ENCODE peak calls at places on chromosomes 11 and 22, in four cellular contexts. One of them, this sample, is unnamed.

GRCh38 chr22:30021338-30021737 is 58.9 kb upstream of the HORMAD2 start:
- DNase-seq in stimulated activated CD8-positive, alpha-beta memory T cell treated with anti-CD3 and anti-CD28 coated beads, Interleukin-2, amount 100 ng/mL, for 1 hour: no peak
- DNase-seq in HCEC 1CT: no peak
- DNase-seq in Right ventricle myocardium superior: no peak
- DNase-seq in this sample: no peak

GRCh38 chr11:1102221-1102971 is 27.7 kb downstream of the MUC2 start:
- DNase-seq in stimulated activated CD8-positive, alpha-beta memory T cell treated with anti-CD3 and anti-CD28 coated beads, Interleukin-2, amount 100 ng/mL, for 1 hour: no peak
- DNase-seq in HCEC 1CT: no peak
- DNase-seq in Right ventricle myocardium superior: peak; percentile 31
- DNase-seq in this sample: no peak

GRCh38 chr11:125372911-125373310 is 123.2 kb downstream of the FEZ1 start:
- DNase-seq in Right ventricle myocardium superior: no peak
- DNase-seq in stimulated activated CD8-positive, alpha-beta memory T cell treated with anti-CD3 and anti-CD28 coated beads, Interleukin-2, amount 100 ng/mL, for 1 hour: no peak
- DNase-seq in HCEC 1CT: no peak
- DNase-seq in this sample: no peak

GRCh38 chr22:23012081-23012622 is 58.2 kb upstream of the GNAZ start:
- DNase-seq in Right ventricle myocardium superior: no peak
- DNase-seq in HCEC 1CT: no peak
- DNase-seq in stimulated activated CD8-positive, alpha-beta memory T cell treated with anti-CD3 and anti-CD28 coated beads, Interleukin-2, amount 100 ng/mL, for 1 hour: no peak
- DNase-seq in this sample: no peak

GRCh38 chr22:39607093-39607492 is 36.5 kb downstream of the CACNA1I start:
- DNase-seq in Right ventricle myocardium superior: no peak
- DNase-seq in stimulated activated CD8-positive, alpha-beta memory T cell treated with anti-CD3 and anti-CD28 coated beads, Interleukin-2, amount 100 ng/mL, for 1 hour: no peak
- DNase-seq in HCEC 1CT: no peak
- DNase-seq in this sample: no peak

GRCh38 chr11:67665537-67666302 is 8.7 kb downstream of the ALDH3B2 start:
- DNase-seq in HCEC 1CT: no peak
- DNase-seq in Right ventricle myocardium superior: no peak
- DNase-seq in stimulated activated CD8-positive, alpha-beta memory T cell treated with anti-CD3 and anti-CD28 coated beads, Interleukin-2, amount 100 ng/mL, for 1 hour: no peak
- DNase-seq in this sample: no peak

GRCh38 chr22:49825944-49826602 is 1.6 kb downstream of the BRD1 start:
- DNase-seq in Right ventricle myocardium superior: no peak
- DNase-seq in stimulated activated CD8-positive, alpha-beta memory T cell treated with anti-CD3 and anti-CD28 coated beads, Interleukin-2, amount 100 ng/mL, for 1 hour: peak; percentile 47
- DNase-seq in HCEC 1CT: no peak
- DNase-seq in this sample: no peak

GRCh38 chr22:34599567-34599966 is 466.4 kb upstream of the ISX start:
- DNase-seq in Right ventricle myocardium superior: no peak
- DNase-seq in HCEC 1CT: no peak
- DNase-seq in stimulated activated CD8-positive, alpha-beta memory T cell treated with anti-CD3 and anti-CD28 coated beads, Interleukin-2, amount 100 ng/mL, for 1 hour: no peak
- DNase-seq in this sample: no peak

GRCh38 chr22:26045855-26046254 is 123.4 kb upstream of the SEZ6L start:
- DNase-seq in stimulated activated CD8-positive, alpha-beta memory T cell treated with anti-CD3 and anti-CD28 coated beads, Interleukin-2, amount 100 ng/mL, for 1 hour: no peak
- DNase-seq in HCEC 1CT: no peak
- DNase-seq in Right ventricle myocardium superior: no peak
- DNase-seq in this sample: no peak

GRCh38 chr11:132653237-132653636 is 879.1 kb downstream of the OPCML start:
- DNase-seq in Right ventricle myocardium superior: no peak
- DNase-seq in stimulated activated CD8-positive, alpha-beta memory T cell treated with anti-CD3 and anti-CD28 coated beads, Interleukin-2, amount 100 ng/mL, for 1 hour: no peak
- DNase-seq in HCEC 1CT: no peak
- DNase-seq in this sample: no peak

GRCh38 chr11:2399488-2400068 is 972 bp upstream of the TSSC4 start:
- DNase-seq in stimulated activated CD8-positive, alpha-beta memory T cell treated with anti-CD3 and anti-CD28 coated beads, Interleukin-2, amount 100 ng/mL, for 1 hour: no peak
- DNase-seq in Right ventricle myocardium superior: no peak
- DNase-seq in HCEC 1CT: no peak
- DNase-seq in this sample: peak; percentile 33

GRCh38 chr11:119093951-119094815 is 7.5 kb downstream of the DPAGT1 start:
- DNase-seq in stimulated activated CD8-positive, alpha-beta memory T cell treated with anti-CD3 and anti-CD28 coated beads, Interleukin-2, amount 100 ng/mL, for 1 hour: no peak
- DNase-seq in HCEC 1CT: peak; percentile 43
- DNase-seq in Right ventricle myocardium superior: no peak
- DNase-seq in this sample: peak; percentile 82

GRCh38 chr22:24159650-24160049 is 21.6 kb upstream of the SUSD2 start:
- DNase-seq in Right ventricle myocardium superior: peak; percentile 59
- DNase-seq in HCEC 1CT: no peak
- DNase-seq in stimulated activated CD8-positive, alpha-beta memory T cell treated with anti-CD3 and anti-CD28 coated beads, Interleukin-2, amount 100 ng/mL, for 1 hour: no peak
- DNase-seq in this sample: no peak

GRCh38 chr11:11441516-11441915 is 88.5 kb upstream of the CSNK2A3 start:
- DNase-seq in Right ventricle myocardium superior: no peak
- DNase-seq in HCEC 1CT: no peak
- DNase-seq in stimulated activated CD8-positive, alpha-beta memory T cell treated with anti-CD3 and anti-CD28 coated beads, Interleukin-2, amount 100 ng/mL, for 1 hour: no peak
- DNase-seq in this sample: no peak

GRCh38 chr11:47617417-47617809 is 23.2 kb upstream of the C1QTNF4 start:
- DNase-seq in Right ventricle myocardium superior: no peak
- DNase-seq in HCEC 1CT: peak; percentile 78
- DNase-seq in stimulated activated CD8-positive, alpha-beta memory T cell treated with anti-CD3 and anti-CD28 coated beads, Interleukin-2, amount 100 ng/mL, for 1 hour: no peak
- DNase-seq in this sample: no peak

GRCh38 chr11:34235591-34236071 is 122.2 kb downstream of the ABTB2 start:
- DNase-seq in HCEC 1CT: no peak
- DNase-seq in stimulated activated CD8-positive, alpha-beta memory T cell treated with anti-CD3 and anti-CD28 coated beads, Interleukin-2, amount 100 ng/mL, for 1 hour: no peak
- DNase-seq in Right ventricle myocardium superior: no peak
- DNase-seq in this sample: no peak

GRCh38 chr11:76250520-76251222 is 44.4 kb upstream of the WNT11 start:
- DNase-seq in Right ventricle myocardium superior: no peak
- DNase-seq in HCEC 1CT: no peak
- DNase-seq in stimulated activated CD8-positive, alpha-beta memory T cell treated with anti-CD3 and anti-CD28 coated beads, Interleukin-2, amount 100 ng/mL, for 1 hour: no peak
- DNase-seq in this sample: no peak

GRCh38 chr11:93857413-93858185 is 7.2 kb upstream of the VSTM5 start:
- DNase-seq in stimulated activated CD8-positive, alpha-beta memory T cell treated with anti-CD3 and anti-CD28 coated beads, Interleukin-2, amount 100 ng/mL, for 1 hour: no peak
- DNase-seq in Right ventricle myocardium superior: no peak
- DNase-seq in HCEC 1CT: no peak
- DNase-seq in this sample: no peak

GRCh38 chr22:38882480-38882879 is 10.5 kb upstream of the CBX6 start:
- DNase-seq in Right ventricle myocardium superior: peak; percentile 62
- DNase-seq in HCEC 1CT: no peak
- DNase-seq in stimulated activated CD8-positive, alpha-beta memory T cell treated with anti-CD3 and anti-CD28 coated beads, Interleukin-2, amount 100 ng/mL, for 1 hour: no peak
- DNase-seq in this sample: no peak

GRCh38 chr11:118688851-118689502 is 9.5 kb upstream of the TREH start:
- DNase-seq in HCEC 1CT: no peak
- DNase-seq in stimulated activated CD8-positive, alpha-beta memory T cell treated with anti-CD3 and anti-CD28 coated beads, Interleukin-2, amount 100 ng/mL, for 1 hour: no peak
- DNase-seq in Right ventricle myocardium superior: no peak
- DNase-seq in this sample: no peak

GRCh38 chr11:99410636-99411035 is 389.9 kb downstream of the CNTN5 start:
- DNase-seq in HCEC 1CT: no peak
- DNase-seq in stimulated activated CD8-positive, alpha-beta memory T cell treated with anti-CD3 and anti-CD28 coated beads, Interleukin-2, amount 100 ng/mL, for 1 hour: no peak
- DNase-seq in Right ventricle myocardium superior: no peak
- DNase-seq in this sample: no peak

GRCh38 chr11:10579700-10580099 is 11.2 kb upstream of the LYVE1 start:
- DNase-seq in stimulated activated CD8-positive, alpha-beta memory T cell treated with anti-CD3 and anti-CD28 coated beads, Interleukin-2, amount 100 ng/mL, for 1 hour: no peak
- DNase-seq in HCEC 1CT: no peak
- DNase-seq in Right ventricle myocardium superior: no peak
- DNase-seq in this sample: no peak

GRCh38 chr22:30695351-30695762 is 683 bp downstream of the OSBP2 start:
- DNase-seq in HCEC 1CT: no peak
- DNase-seq in stimulated activated CD8-positive, alpha-beta memory T cell treated with anti-CD3 and anti-CD28 coated beads, Interleukin-2, amount 100 ng/mL, for 1 hour: no peak
- DNase-seq in Right ventricle myocardium superior: no peak
- DNase-seq in this sample: no peak

GRCh38 chr11:106632283-106632682 is 386.0 kb downstream of the GUCY1A2 start:
- DNase-seq in HCEC 1CT: no peak
- DNase-seq in stimulated activated CD8-positive, alpha-beta memory T cell treated with anti-CD3 and anti-CD28 coated beads, Interleukin-2, amount 100 ng/mL, for 1 hour: no peak
- DNase-seq in Right ventricle myocardium superior: no peak
- DNase-seq in this sample: no peak

GRCh38 chr11:117814204-117814765 is 10.3 kb downstream of the FXYD2 start:
- DNase-seq in stimulated activated CD8-positive, alpha-beta memory T cell treated with anti-CD3 and anti-CD28 coated beads, Interleukin-2, amount 100 ng/mL, for 1 hour: no peak
- DNase-seq in HCEC 1CT: no peak
- DNase-seq in Right ventricle myocardium superior: no peak
- DNase-seq in this sample: no peak

GRCh38 chr11:131908316-131908715 is 537.9 kb downstream of the NTM start:
- DNase-seq in Right ventricle myocardium superior: no peak
- DNase-seq in stimulated activated CD8-positive, alpha-beta memory T cell treated with anti-CD3 and anti-CD28 coated beads, Interleukin-2, amount 100 ng/mL, for 1 hour: no peak
- DNase-seq in HCEC 1CT: no peak
- DNase-seq in this sample: no peak

GRCh38 chr11:131354251-131354701 is 16.1 kb upstream of the NTM start:
- DNase-seq in HCEC 1CT: no peak
- DNase-seq in Right ventricle myocardium superior: no peak
- DNase-seq in stimulated activated CD8-positive, alpha-beta memory T cell treated with anti-CD3 and anti-CD28 coated beads, Interleukin-2, amount 100 ng/mL, for 1 hour: no peak
- DNase-seq in this sample: no peak

GRCh38 chr22:29470159-29470855 is 9.7 kb upstream of the NEFH start:
- DNase-seq in Right ventricle myocardium superior: peak; percentile 75
- DNase-seq in HCEC 1CT: peak; percentile 53
- DNase-seq in stimulated activated CD8-positive, alpha-beta memory T cell treated with anti-CD3 and anti-CD28 coated beads, Interleukin-2, amount 100 ng/mL, for 1 hour: peak; percentile 26
- DNase-seq in this sample: peak; percentile 44

GRCh38 chr11:12087075-12087775 is 23.2 kb upstream of the MICAL2 start:
- DNase-seq in stimulated activated CD8-positive, alpha-beta memory T cell treated with anti-CD3 and anti-CD28 coated beads, Interleukin-2, amount 100 ng/mL, for 1 hour: no peak
- DNase-seq in Right ventricle myocardium superior: peak; percentile 50
- DNase-seq in HCEC 1CT: peak; percentile 77
- DNase-seq in this sample: no peak

GRCh38 chr11:120696597-120696996 is 185.0 kb downstream of the GRIK4 start:
- DNase-seq in stimulated activated CD8-positive, alpha-beta memory T cell treated with anti-CD3 and anti-CD28 coated beads, Interleukin-2, amount 100 ng/mL, for 1 hour: no peak
- DNase-seq in HCEC 1CT: no peak
- DNase-seq in Right ventricle myocardium superior: no peak
- DNase-seq in this sample: peak; percentile 23

This sample was measured in NCI-H526.